ENCODE peak calls at places on chromosomes 13 and 19, in nine cellular contexts. E, U, O, P, F, C, G, W and T are unnamed samples.
A peak's percentile ranks its signal among the peaks of the same experiment; 100 is the strongest.

GRCh38 chr13:93628136-93628535 is 401.5 kb downstream of the GPC6 start:
- DNase-seq in E (no peak), U (no peak), O (no peak), P (peak; percentile 9), F (no peak), C (no peak), G (no peak), W (no peak), T (no peak)

GRCh38 chr19:38880882-38881609 is 3.0 kb upstream of the RINL start:
- DNase-seq in E (no peak), U (no peak), O (no peak), P (peak; percentile 25), F (no peak), C (no peak), G (no peak), W (no peak), T (no peak)

GRCh38 chr13:96958286-96958891 is 35.9 kb downstream of the OXGR1 start:
- DNase-seq in E (no peak), U (no peak), O (no peak), P (peak; percentile 30), F (no peak), C (no peak), G (no peak), W (no peak), T (no peak)

GRCh38 chr19:38959618-38960017 is 15.9 kb downstream of the FBXO17 start:
- DNase-seq in E (no peak), U (no peak), O (no peak), P (no peak), F (no peak), C (no peak), G (no peak), W (no peak), T (no peak)

GRCh38 chr19:33998302-33998701 is 174.0 kb upstream of the LSM14A start:
- DNase-seq in E (no peak), U (no peak), O (no peak), P (peak; percentile 20), F (no peak), C (no peak), G (no peak), W (no peak), T (no peak)

GRCh38 chr19:33796164-33797100 is at the start of gene KCTD15:
- DNase-seq in E (no peak), U (no peak), O (no peak), P (peak; percentile 86), F (peak; percentile 75), C (peak; percentile 53), G (peak; percentile 52), W (peak; percentile 67), T (no peak)

GRCh38 chr13:46071590-46072249 is 19.2 kb upstream of the ZC3H13 start:
- DNase-seq in E (no peak), U (no peak), O (no peak), P (no peak), F (peak; percentile 26), C (no peak), G (no peak), W (no peak), T (no peak)

GRCh38 chr19:38583219-38583984 is 34.4 kb downstream of the MAP4K1 start:
- DNase-seq in E (no peak), U (no peak), O (no peak), P (peak; percentile 8), F (no peak), C (no peak), G (no peak), W (no peak), T (no peak)

GRCh38 chr13:51981355-51981754 is 29.9 kb downstream of the ATP7B start:
- DNase-seq in E (no peak), U (no peak), O (no peak), P (no peak), F (no peak), C (no peak), G (no peak), W (no peak), T (no peak)

GRCh38 chr19:768424-768823 is 17.5 kb downstream of the MISP start:
- DNase-seq in E (no peak), U (no peak), O (no peak), P (no peak), F (no peak), C (no peak), G (no peak), W (no peak), T (no peak)

GRCh38 chr13:20142019-20142926 is 18.6 kb downstream of the GJA3 start:
- DNase-seq in E (no peak), U (no peak), O (no peak), P (peak; percentile 48), F (no peak), C (no peak), G (no peak), W (no peak), T (no peak)

GRCh38 chr19:40778045-40778864 is at the start of gene RAB4B:
- DNase-seq in E (peak; percentile 100), U (peak; percentile 100), O (peak; percentile 99), P (peak; percentile 93), F (peak; percentile 97), C (peak; percentile 100), G (peak; percentile 100), W (peak; percentile 100), T (peak; percentile 100)

GRCh38 chr13:79405831-79406596 is at the start of gene RBM26:
- DNase-seq in E (peak; percentile 94), U (peak; percentile 97), O (peak; percentile 78), P (peak; percentile 97), F (peak; percentile 88), C (peak; percentile 91), G (peak; percentile 91), W (peak; percentile 95), T (peak; percentile 97)

GRCh38 chr19:24032651-24033050 is 54.3 kb upstream of the ZNF254 start:
- DNase-seq in E (no peak), U (no peak), O (no peak), P (no peak), F (no peak), C (no peak), G (no peak), W (peak; percentile 48), T (no peak)

DNA sequence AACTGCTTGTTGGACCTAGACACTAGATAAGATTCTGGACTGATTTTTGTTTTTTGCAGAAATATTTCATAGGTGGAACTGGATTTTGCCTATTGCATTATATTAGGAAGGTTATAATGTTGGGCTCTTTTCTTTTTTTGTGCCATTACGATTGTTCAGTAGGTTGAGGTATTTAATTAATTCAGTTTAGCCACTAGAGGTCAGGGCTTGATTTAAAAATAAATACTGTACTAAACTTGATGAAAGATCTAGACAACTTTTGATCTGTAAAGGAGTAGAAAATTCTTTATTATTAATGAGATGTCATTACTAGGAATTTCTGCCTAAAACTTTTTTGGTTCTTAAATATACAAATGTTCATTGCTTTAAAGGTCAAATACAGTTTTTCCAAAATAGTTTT is 15.2 kb upstream of the SUPT20H start:
- DNase-seq in E (no peak), U (no peak), O (no peak), P (peak; percentile 39), F (no peak), C (no peak), G (no peak), W (no peak), T (no peak)
- TF ChIP-seq CTCF in E (peak; percentile 0), U (peak; percentile 48), O (peak; percentile 35), P (peak; percentile 69), F (peak; percentile 36), C (peak; percentile 49), G (peak; percentile 46), W (peak; percentile 26), T (peak; percentile 32)

GRCh38 chr19:47623921-47624391 is 15.0 kb downstream of the BICRA start:
- DNase-seq in E (no peak), U (no peak), O (no peak), P (no peak), F (no peak), C (no peak), G (no peak), W (no peak), T (no peak)

GRCh38 chr19:47625650-47626049 is 16.7 kb downstream of the BICRA start:
- DNase-seq in E (no peak), U (no peak), O (no peak), P (no peak), F (no peak), C (no peak), G (no peak), W (no peak), T (no peak)

GRCh38 chr19:47626238-47626637 is 17.3 kb downstream of the BICRA start:
- DNase-seq in E (no peak), U (no peak), O (no peak), P (no peak), F (no peak), C (no peak), G (no peak), W (no peak), T (no peak)

GRCh38 chr19:47619763-47620162 is 10.8 kb downstream of the BICRA start:
- DNase-seq in E (no peak), U (no peak), O (no peak), P (no peak), F (peak; percentile 35), C (peak; percentile 56), G (no peak), W (no peak), T (peak; percentile 69)

GRCh38 chr19:47623151-47623920 is 14.4 kb downstream of the BICRA start:
- DNase-seq in E (no peak), U (no peak), O (no peak), P (no peak), F (no peak), C (no peak), G (no peak), W (no peak), T (peak; percentile 63)
- H3K4me1 ChIP-seq in E (peaks cover 8% of the 10 kb centered on the region), U (peaks cover 64% of the 10 kb centered on the region), O (peaks cover 9% of the 10 kb centered on the region), P (no peaks in the 10 kb centered on the region), F (peaks cover 8% of the 10 kb centered on the region), C (peaks cover 19% of the 10 kb centered on the region), G (peaks cover 45% of the 10 kb centered on the region), W (peaks cover 28% of the 10 kb centered on the region), T (peaks cover 59% of the 10 kb centered on the region)

DNA sequence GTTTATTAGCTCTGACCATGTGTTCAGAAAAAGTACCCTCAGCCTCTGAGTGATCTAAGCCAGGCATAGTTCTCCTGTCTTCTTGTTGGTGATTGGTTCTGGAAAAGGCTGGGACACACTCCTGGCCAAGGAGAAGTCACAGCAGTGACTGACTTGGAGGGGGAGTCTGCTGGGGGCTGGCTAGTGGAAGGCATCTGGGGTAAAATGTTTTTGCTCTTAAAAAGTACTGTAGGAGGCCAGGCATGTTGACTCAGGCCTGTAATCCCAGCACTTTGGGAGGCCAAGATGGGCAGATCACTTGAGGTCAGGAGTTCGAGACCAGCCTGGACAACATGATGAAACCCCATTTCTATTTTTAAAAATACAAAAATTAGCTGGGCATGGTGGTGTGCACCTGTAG is 21.7 kb downstream of the FAM187B start:
- DNase-seq in E (peak; percentile 14), U (no peak), O (no peak), P (no peak), F (peak; percentile 4), C (no peak), G (no peak), W (no peak), T (no peak)
- H3K27ac ChIP-seq in E (no peak overlapping the region), U (no peak overlapping the region), O (no peak overlapping the region), P (no peak overlapping the region), F (no peak overlapping the region), C (no peak overlapping the region), G (no peak overlapping the region), W (no peak overlapping the region), T (peak overlapping the region; percentile 87)

DNA sequence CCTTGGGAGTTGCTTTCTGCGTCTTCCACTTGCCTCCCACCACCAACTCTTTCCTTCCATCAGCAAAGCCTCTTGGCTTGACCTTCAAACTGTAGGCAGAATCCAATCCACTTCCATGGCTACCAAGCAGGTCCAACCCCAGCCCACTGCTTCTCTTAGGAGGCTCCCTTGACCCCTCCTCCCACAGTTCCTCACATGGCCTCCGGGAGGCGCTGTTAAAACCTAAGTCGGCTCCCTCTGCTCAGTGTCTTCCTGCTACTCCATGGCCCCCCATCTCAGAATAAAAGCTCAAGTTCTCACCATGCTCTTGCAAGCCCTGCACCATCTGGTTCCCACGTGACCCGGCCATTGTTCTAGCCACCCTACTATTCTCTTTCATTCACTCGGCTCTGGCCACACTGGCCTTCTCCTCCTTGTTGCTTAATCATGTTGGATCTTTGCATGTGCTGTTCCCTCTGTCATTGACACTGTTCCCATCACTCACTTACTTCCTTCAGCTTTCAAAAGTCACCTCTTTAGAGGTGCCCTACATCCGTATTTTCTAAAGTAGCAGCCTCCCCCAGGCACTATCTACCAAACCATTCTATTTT is 7.5 kb downstream of the IZUMO2 start:
- DNase-seq in E (no peak), U (no peak), O (no peak), P (no peak), F (peak; percentile 18), C (no peak), G (no peak), W (no peak), T (no peak)
- TF ChIP-seq CTCF in E (no peak), U (no peak), O (no peak), P (peak; percentile 26), F (peak; percentile 40), C (no peak), G (no peak), W (no peak), T (no peak)